ENCODE peak calls at places on chromosomes 16 and 17, in four cellular contexts. One of them, this sample, is unnamed.

GRCh38 chr17:65794572-65794971 is 233.1 kb upstream of the AXIN2 start:
- DNase-seq in stimulated activated naive CD4-positive, alpha-beta T cell: no peak
- DNase-seq in HS-5: no peak
- DNase-seq in activated gamma-delta T cell treated with Interleukin-2 at 50 U/mL for 16 hours: no peak
- DNase-seq in this sample: peak; percentile 26

GRCh38 chr16:87297918-87298631 is 19.1 kb downstream of the C16orf95 start:
- DNase-seq in stimulated activated naive CD4-positive, alpha-beta T cell: no peak
- DNase-seq in HS-5: no peak
- DNase-seq in activated gamma-delta T cell treated with Interleukin-2 at 50 U/mL for 16 hours: peak; percentile 30
- DNase-seq in this sample: no peak

GRCh38 chr16:65114527-65114926 is 7.3 kb downstream of the CDH11 start:
- DNase-seq in stimulated activated naive CD4-positive, alpha-beta T cell: no peak
- DNase-seq in HS-5: no peak
- DNase-seq in activated gamma-delta T cell treated with Interleukin-2 at 50 U/mL for 16 hours: no peak
- DNase-seq in this sample: no peak

GRCh38 chr16:24132797-24133155 is 123.4 kb upstream of the CACNG3 start:
- DNase-seq in stimulated activated naive CD4-positive, alpha-beta T cell: no peak
- DNase-seq in HS-5: no peak
- DNase-seq in activated gamma-delta T cell treated with Interleukin-2 at 50 U/mL for 16 hours: no peak
- DNase-seq in this sample: no peak

GRCh38 chr17:64180674-64181073 is 50.7 kb upstream of the ERN1 start:
- DNase-seq in stimulated activated naive CD4-positive, alpha-beta T cell: no peak
- DNase-seq in HS-5: no peak
- DNase-seq in activated gamma-delta T cell treated with Interleukin-2 at 50 U/mL for 16 hours: no peak
- DNase-seq in this sample: no peak

GRCh38 chr16:55272787-55273186 is 51.2 kb upstream of the IRX6 start:
- DNase-seq in stimulated activated naive CD4-positive, alpha-beta T cell: no peak
- DNase-seq in HS-5: no peak
- DNase-seq in activated gamma-delta T cell treated with Interleukin-2 at 50 U/mL for 16 hours: no peak
- DNase-seq in this sample: no peak

GRCh38 chr17:28279411-28279810 is 39.6 kb upstream of the TMEM97 start:
- DNase-seq in stimulated activated naive CD4-positive, alpha-beta T cell: no peak
- DNase-seq in HS-5: no peak
- DNase-seq in activated gamma-delta T cell treated with Interleukin-2 at 50 U/mL for 16 hours: no peak
- DNase-seq in this sample: no peak

GRCh38 chr17:50129303-50129945 is 536 bp downstream of the SAMD14 start:
- DNase-seq in stimulated activated naive CD4-positive, alpha-beta T cell: peak; percentile 22
- DNase-seq in HS-5: no peak
- DNase-seq in activated gamma-delta T cell treated with Interleukin-2 at 50 U/mL for 16 hours: peak; percentile 46
- DNase-seq in this sample: peak; percentile 30

GRCh38 chr17:17682737-17683675 is 1.7 kb downstream of the RAI1 start:
- DNase-seq in stimulated activated naive CD4-positive, alpha-beta T cell: peak; percentile 71
- DNase-seq in HS-5: peak; percentile 59
- DNase-seq in activated gamma-delta T cell treated with Interleukin-2 at 50 U/mL for 16 hours: peak; percentile 46
- DNase-seq in this sample: peak; percentile 59

GRCh38 chr16:29961479-29962343 is at the start of gene TMEM219:
- DNase-seq in stimulated activated naive CD4-positive, alpha-beta T cell: peak; percentile 88
- DNase-seq in HS-5: peak; percentile 60
- DNase-seq in activated gamma-delta T cell treated with Interleukin-2 at 50 U/mL for 16 hours: peak; percentile 93
- DNase-seq in this sample: peak; percentile 96

GRCh38 chr16:54284319-54284930 is 2.2 kb downstream of the IRX3 start:
- DNase-seq in stimulated activated naive CD4-positive, alpha-beta T cell: no peak
- DNase-seq in HS-5: no peak
- DNase-seq in activated gamma-delta T cell treated with Interleukin-2 at 50 U/mL for 16 hours: no peak
- DNase-seq in this sample: no peak